ENCODE peak calls at places on chromosomes 12 and 14, in six cellular contexts. W is NCI-H774, Q is left colon, O is LoVo, H is RCC 7860, F is GM13977. E is an unnamed sample.

GRCh38 chr12:121628037-121628436 is 1.7 kb downstream of the ORAI1 start:
- DNase-seq in O (peak), H (no peak), Q (peak), F (no peak), W (no peak), E (no peak)

GRCh38 chr14:50321009-50321660 is 9.0 kb downstream of the DMAC2L start:
- DNase-seq in Q (peak), H (peak), O (peak), F (peak), W (peak), E (no peak)

GRCh38 chr12:49446571-49446970 is 79.3 kb downstream of the SPATS2 start:
- DNase-seq in H (no peak), F (no peak), W (no peak), Q (no peak), O (no peak), E (no peak)

GRCh38 chr14:22588419-22589095 is 467 bp downstream of the DAD1 start:
- DNase-seq in F (no peak), Q (no peak), O (no peak), H (no peak), W (no peak), E (no peak)

GRCh38 chr14:94388027-94388895 is at the start of gene SERPINA1:
- DNase-seq in H (peak), Q (no peak), W (no peak), F (no peak), O (no peak), E (no peak)

GRCh38 chr12:89350661-89351488 is 1.4 kb downstream of the DUSP6 start:
- DNase-seq in W (no peak), Q (peak), F (peak), H (no peak), O (no peak), E (peak)

GRCh38 chr14:92288994-92289393 is 34.0 kb upstream of the SLC24A4 start:
- DNase-seq in F (no peak), W (no peak), O (no peak), Q (no peak), H (no peak), E (no peak)

GRCh38 chr12:87871061-87871460 is 158.1 kb downstream of the C12orf50 start:
- DNase-seq in F (no peak), O (no peak), W (no peak), H (no peak), Q (no peak), E (no peak)